ENCODE peak calls at places on chromosomes 5 and 9, in eight cellular contexts. J is smooth muscle cell of the brain vasculature; I is frontal cortex; L is germinal center; S is stimulated activated CD4-positive, alpha-beta T cell treated with anti-CD3 and anti-CD28 coated beads, Interleukin-15, amount 100 ng/mL, for 1 hour; Z is nephron progenitor cell; W is HepG2; F is CD14-positive monocyte. T is an unnamed sample.
A peak's percentile ranks its signal among the peaks of the same experiment; 100 is the strongest.

GRCh38 chr9:21789541-21790037 is 12.8 kb upstream of the MTAP start:
- DNase-seq in J (peak; percentile 84), I (peak; percentile 38), L (peak; percentile 64), S (no peak), Z (peak; percentile 52), W (peak; percentile 83), F (peak; percentile 61), T (peak; percentile 58)

GRCh38 chr5:39208471-39208870 is 10.9 kb downstream of the FYB1 start:
- DNase-seq in J (no peak), I (no peak), L (no peak), S (no peak), Z (no peak), W (no peak), F (no peak), T (no peak)

GRCh38 chr5:43514471-43514815 is 505 bp downstream of the C5orf34 start:
- DNase-seq in J (no peak), I (peak; percentile 25), L (no peak), S (peak; percentile 9), Z (no peak), W (peak; percentile 21), F (no peak), T (no peak)

GRCh38 chr5:54758038-54758437 is 227.4 kb downstream of the ESM1 start:
- DNase-seq in J (no peak), I (no peak), L (no peak), S (no peak), Z (no peak), W (no peak), F (no peak), T (no peak)

GRCh38 chr5:75465480-75465879 is 45.9 kb downstream of the CERT1 start:
- DNase-seq in J (peak; percentile 85), I (no peak), L (no peak), S (no peak), Z (no peak), W (no peak), F (no peak), T (no peak)

GRCh38 chr5:170338933-170339779 is 41.6 kb upstream of the LCP2 start:
- DNase-seq in J (no peak), I (no peak), L (peak; percentile 78), S (peak; percentile 45), Z (no peak), W (no peak), F (peak; percentile 64), T (peak; percentile 82)

GRCh38 chr9:120965344-120966004 is 38.9 kb upstream of the TRAF1 start:
- DNase-seq in J (no peak), I (peak; percentile 24), L (no peak), S (no peak), Z (no peak), W (no peak), F (no peak), T (no peak)

GRCh38 chr9:13274901-13275641 is 4.4 kb downstream of the MPDZ start:
- DNase-seq in J (no peak), I (no peak), L (no peak), S (no peak), Z (no peak), W (no peak), F (no peak), T (no peak)

GRCh38 chr9:129225815-129226214 is 47.8 kb upstream of the IER5L start:
- DNase-seq in J (peak; percentile 59), I (peak; percentile 54), L (no peak), S (no peak), Z (peak; percentile 54), W (no peak), F (no peak), T (no peak)

GRCh38 chr5:57940879-57941278 is 458.3 kb upstream of the ACTBL2 start:
- DNase-seq in J (no peak), I (no peak), L (no peak), S (no peak), Z (no peak), W (no peak), F (no peak), T (no peak)

GRCh38 chr5:163649522-163649921 is 144.1 kb downstream of the MAT2B start:
- DNase-seq in J (peak; percentile 24), I (no peak), L (no peak), S (no peak), Z (no peak), W (peak; percentile 20), F (no peak), T (no peak)

GRCh38 chr5:6328173-6328572 is 50.2 kb downstream of the MED10 start:
- DNase-seq in J (no peak), I (no peak), L (no peak), S (no peak), Z (peak; percentile 86), W (peak; percentile 12), F (no peak), T (no peak)

GRCh38 chr5:124583469-124584350 is 162.7 kb downstream of the ZNF608 start:
- DNase-seq in J (peak; percentile 28), I (no peak), L (peak; percentile 77), S (no peak), Z (no peak), W (peak; percentile 65), F (no peak), T (peak; percentile 72)

GRCh38 chr9:68507098-68507795 is 33.4 kb downstream of the TMEM252 start:
- DNase-seq in J (no peak), I (peak; percentile 32), L (peak; percentile 15), S (no peak), Z (no peak), W (no peak), F (no peak), T (peak; percentile 26)

GRCh38 chr5:86155763-86156162 is 462.0 kb upstream of the COX7C start:
- DNase-seq in J (no peak), I (no peak), L (no peak), S (no peak), Z (no peak), W (no peak), F (no peak), T (no peak)

GRCh38 chr5:1673042-1673674 is 126.5 kb downstream of the MRPL36 start:
- DNase-seq in J (no peak), I (no peak), L (no peak), S (no peak), Z (no peak), W (no peak), F (no peak), T (peak; percentile 7)

GRCh38 chr5:168288349-168289245 is 2.8 kb upstream of the WWC1 start:
- DNase-seq in J (no peak), I (no peak), L (no peak), S (no peak), Z (no peak), W (peak; percentile 70), F (no peak), T (no peak)